ENCODE peak calls at places on chromosomes 3 and 15, in ten cellular contexts. N, G, T, D, K, Q, O, E, J and X are unnamed samples.

GRCh38 chr3:62142696-62143095 is 230.7 kb downstream of the FEZF2 start:
- DNase-seq in N (no peak), G (no peak), D (no peak), O (no peak), J (no peak), E (no peak), K (no peak), Q (no peak), T (no peak), X (no peak)

GRCh38 chr15:69154026-69154425 is 6.4 kb upstream of the GLCE start:
- DNase-seq in K (no peak), J (no peak), N (no peak), Q (no peak), G (no peak), D (no peak), T (no peak), E (no peak), O (no peak), X (no peak)

GRCh38 chr3:121844892-121845291 is 9.9 kb downstream of the EAF2 start:
- DNase-seq in K (no peak), G (no peak), D (no peak), T (no peak), E (no peak), N (no peak), O (no peak), J (no peak), Q (no peak), X (no peak)

GRCh38 chr3:46312996-46313395 is 40.9 kb upstream of the CCR2 start:
- DNase-seq in E (no peak), T (peak; percentile 30), Q (no peak), O (no peak), D (no peak), G (peak; percentile 38), N (no peak), K (no peak), J (no peak), X (no peak)

GRCh38 chr15:60803059-60803458 is 324.1 kb upstream of the ICE2 start:
- DNase-seq in T (no peak), O (no peak), D (no peak), N (no peak), Q (no peak), G (no peak), E (no peak), K (no peak), J (no peak), X (no peak)

GRCh38 chr3:170808041-170808440 is 62.0 kb downstream of the RPL22L1 start:
- DNase-seq in D (no peak), G (peak; percentile 28), Q (no peak), K (no peak), T (no peak), O (no peak), E (no peak), N (no peak), J (no peak), X (no peak)

GRCh38 chr15:29888651-29889050 is 66.4 kb upstream of the TJP1 start:
- DNase-seq in D (no peak), E (no peak), T (peak; percentile 31), G (no peak), J (no peak), N (peak; percentile 23), K (no peak), Q (no peak), O (no peak), X (no peak)

GRCh38 chr3:162007722-162008121 is 511.1 kb downstream of the OTOL1 start:
- DNase-seq in G (peak; percentile 20), T (no peak), J (no peak), D (no peak), E (no peak), Q (no peak), O (no peak), N (no peak), K (no peak), X (no peak)

GRCh38 chr15:75523011-75523410 is 56.1 kb downstream of the PTPN9 start:
- DNase-seq in D (no peak), J (no peak), G (peak; percentile 52), K (no peak), N (no peak), Q (no peak), T (no peak), O (no peak), E (no peak), X (no peak)

GRCh38 chr3:52446631-52447511 is 2.0 kb upstream of the SEMA3G start:
- DNase-seq in K (peak; percentile 51), O (peak; percentile 79), N (peak; percentile 19), G (peak; percentile 34), Q (no peak), E (no peak), T (peak; percentile 76), J (peak; percentile 18), D (peak; percentile 80), X (peak; percentile 7)

GRCh38 chr3:14806641-14807263 is 12.0 kb upstream of the FGD5 start:
- DNase-seq in E (no peak), J (no peak), O (no peak), D (peak; percentile 45), K (no peak), T (no peak), G (no peak), N (no peak), Q (no peak), X (no peak)

GRCh38 chr3:8953336-8953735 is 9.9 kb downstream of the RAD18 start:
- DNase-seq in T (no peak), E (no peak), J (no peak), N (no peak), G (no peak), K (no peak), O (no peak), Q (no peak), D (no peak), X (no peak)

GRCh38 chr3:126846316-126846715 is 136.6 kb upstream of the PLXNA1 start:
- DNase-seq in N (no peak), D (no peak), Q (no peak), J (no peak), O (no peak), T (no peak), K (no peak), E (no peak), G (peak; percentile 43), X (no peak)

GRCh38 chr3:72606005-72606800 is 242.0 kb downstream of the SHQ1 start:
- DNase-seq in J (peak; percentile 75), Q (no peak), D (no peak), O (no peak), N (no peak), K (no peak), G (no peak), E (no peak), T (no peak), X (no peak)

GRCh38 chr15:73608475-73608874 is 24.7 kb downstream of the NPTN start:
- DNase-seq in T (no peak), N (no peak), D (no peak), K (no peak), E (no peak), O (no peak), J (no peak), Q (no peak), G (no peak), X (no peak)

GRCh38 chr15:74275957-74276356 is 39.8 kb downstream of the CCDC33 start:
- DNase-seq in T (no peak), E (no peak), Q (no peak), K (no peak), J (no peak), G (no peak), N (no peak), D (no peak), O (no peak), X (peak; percentile 49)

GRCh38 chr3:122066331-122067213 is 11.4 kb downstream of the CD86 start:
- DNase-seq in Q (no peak), K (no peak), O (no peak), J (no peak), N (no peak), T (no peak), D (no peak), G (no peak), E (no peak), X (no peak)

GRCh38 chr3:85255954-85256353 is 297.2 kb downstream of the CADM2 start:
- DNase-seq in G (no peak), K (no peak), E (no peak), J (no peak), D (no peak), T (no peak), N (no peak), Q (no peak), O (peak; percentile 6), X (no peak)

GRCh38 chr3:100004931-100005330 is 109.4 kb downstream of the FILIP1L start:
- DNase-seq in N (no peak), J (no peak), D (no peak), G (no peak), E (no peak), Q (no peak), T (no peak), O (no peak), K (no peak), X (no peak)